ENCODE peak calls at places on chromosomes 3 and 15, in nine cellular contexts. B is NCI-H524, D is NCI-H446, P is iPS-NIHi11, X is caudate nucleus, A is GM04504, E is psoas muscle, F is DND-41, Q is A172. R is an unnamed sample.

GRCh38 chr15:44550256-44550655 is 13.3 kb downstream of the EIF3J start:
- DNase-seq in B (peak), D (no peak), P (no peak), X (no peak), A (no peak), E (no peak), F (no peak), Q (peak), R (no peak)

GRCh38 chr3:184703657-184704056 is 8.2 kb downstream of the MAGEF1 start:
- DNase-seq in B (no peak), D (no peak), P (no peak), X (no peak), A (no peak), E (no peak), F (no peak), Q (no peak), R (no peak)

GRCh38 chr3:12893247-12893646 is 51.9 kb upstream of the RPL32 start:
- DNase-seq in B (no peak), D (no peak), P (no peak), X (no peak), A (no peak), E (no peak), F (no peak), Q (peak), R (no peak)

GRCh38 chr3:107994954-107995715 is 95.7 kb downstream of the CD47 start:
- DNase-seq in B (no peak), D (no peak), P (no peak), X (no peak), A (no peak), E (no peak), F (no peak), Q (no peak), R (no peak)

GRCh38 chr15:29621626-29622025 is 200.6 kb downstream of the TJP1 start:
- DNase-seq in B (no peak), D (no peak), P (no peak), X (no peak), A (no peak), E (no peak), F (no peak), Q (no peak), R (no peak)

GRCh38 chr15:25180606-25181289 is 226.0 kb downstream of the SNRPN start:
- DNase-seq in B (no peak), D (no peak), P (no peak), X (no peak), A (no peak), E (no peak), F (no peak), Q (no peak), R (no peak)

GRCh38 chr3:72891053-72891855 is 3.4 kb downstream of the GXYLT2 start:
- DNase-seq in B (peak), D (no peak), P (no peak), X (no peak), A (peak), E (no peak), F (peak), Q (peak), R (peak)

GRCh38 chr3:80733522-80734176 is 965.9 kb upstream of the ROBO1 start:
- DNase-seq in B (no peak), D (no peak), P (no peak), X (no peak), A (peak), E (no peak), F (no peak), Q (peak), R (peak)

GRCh38 chr3:160793853-160794252 is 37.8 kb downstream of the PPM1L start:
- DNase-seq in B (no peak), D (no peak), P (no peak), X (no peak), A (no peak), E (no peak), F (no peak), Q (no peak), R (no peak)

GRCh38 chr3:52388348-52388821 is 56.5 kb downstream of the SEMA3G start:
- DNase-seq in B (no peak), D (no peak), P (peak), X (no peak), A (no peak), E (no peak), F (no peak), Q (no peak), R (no peak)

GRCh38 chr3:38227989-38228388 is 37.6 kb upstream of the SLC22A13 start:
- DNase-seq in B (no peak), D (no peak), P (no peak), X (no peak), A (peak), E (no peak), F (no peak), Q (peak), R (no peak)

GRCh38 chr15:66635006-66635405 is 67.0 kb upstream of the SMAD6 start:
- DNase-seq in B (no peak), D (no peak), P (no peak), X (no peak), A (no peak), E (no peak), F (no peak), Q (no peak), R (no peak)

GRCh38 chr3:36525115-36525711 is 144.9 kb downstream of the STAC start:
- DNase-seq in B (no peak), D (no peak), P (no peak), X (no peak), A (peak), E (no peak), F (no peak), Q (peak), R (peak)

GRCh38 chr15:90174140-90174891 is 26.8 kb upstream of the SEMA4B start:
- DNase-seq in B (peak), D (no peak), P (no peak), X (peak), A (no peak), E (peak), F (no peak), Q (no peak), R (no peak)

GRCh38 chr3:155744091-155744625 is 713 bp downstream of the PLCH1 start:
- DNase-seq in B (peak), D (peak), P (peak), X (peak), A (no peak), E (peak), F (peak), Q (peak), R (peak)

GRCh38 chr3:182142928-182143327 is 431.2 kb downstream of the SOX2 start:
- DNase-seq in B (no peak), D (no peak), P (peak), X (no peak), A (no peak), E (no peak), F (no peak), Q (no peak), R (no peak)

GRCh38 chr3:105343991-105344390 is 22.7 kb upstream of the ALCAM start:
- DNase-seq in B (no peak), D (no peak), P (no peak), X (no peak), A (no peak), E (no peak), F (no peak), Q (no peak), R (no peak)